ENCODE peak calls at places on chromosomes 12 and 14, in four cellular contexts. One of them, this sample, is unnamed.

GRCh38 chr14:51006781-51007211 is 62.5 kb upstream of the PYGL start:
- DNase-seq in HEK293T: no peak
- DNase-seq in GM12878: no peak
- DNase-seq in HepG2: no peak
- DNase-seq in this sample: no peak

GRCh38 chr12:120096671-120097202 is 19.8 kb downstream of the RAB35 start:
- DNase-seq in HEK293T: no peak
- DNase-seq in GM12878: no peak
- DNase-seq in HepG2: no peak
- DNase-seq in this sample: no peak

GRCh38 chr14:99387880-99388279 is 92.8 kb downstream of the SETD3 start:
- DNase-seq in HEK293T: no peak
- DNase-seq in GM12878: no peak
- DNase-seq in HepG2: no peak
- DNase-seq in this sample: no peak

GRCh38 chr12:2752676-2753371 is 41.9 kb upstream of the FKBP4 start:
- DNase-seq in HEK293T: peak; percentile 80
- DNase-seq in GM12878: no peak
- DNase-seq in HepG2: peak; percentile 44
- DNase-seq in this sample: peak; percentile 75

GRCh38 chr12:99810718-99811593 is 163.4 kb downstream of the GARIN6 start:
- DNase-seq in HEK293T: no peak
- DNase-seq in GM12878: no peak
- DNase-seq in HepG2: peak; percentile 9
- DNase-seq in this sample: no peak

GRCh38 chr12:24909667-24910066 is 39.2 kb downstream of the BCAT1 start:
- DNase-seq in HEK293T: no peak
- DNase-seq in GM12878: no peak
- DNase-seq in HepG2: no peak
- DNase-seq in this sample: no peak

GRCh38 chr12:27133022-27133590 is 50.7 kb upstream of the C12orf71 start:
- DNase-seq in HEK293T: no peak
- DNase-seq in GM12878: no peak
- DNase-seq in HepG2: no peak
- DNase-seq in this sample: no peak

GRCh38 chr14:65134651-65135579 is 32.6 kb upstream of the MAX start:
- DNase-seq in HEK293T: no peak
- DNase-seq in GM12878: no peak
- DNase-seq in HepG2: no peak
- DNase-seq in this sample: no peak

GRCh38 chr12:2057041-2057792 is 4.4 kb downstream of the CACNA1C start:
- DNase-seq in HEK293T: peak; percentile 68
- DNase-seq in GM12878: no peak
- DNase-seq in HepG2: peak; percentile 56
- DNase-seq in this sample: peak; percentile 47

GRCh38 chr14:50001146-50001998 is 108.5 kb downstream of the ARF6 start:
- DNase-seq in HEK293T: no peak
- DNase-seq in GM12878: no peak
- DNase-seq in HepG2: peak; percentile 86
- DNase-seq in this sample: peak; percentile 71

GRCh38 chr12:54479421-54479820 is 6.0 kb upstream of the GTSF1 start:
- DNase-seq in HEK293T: no peak
- DNase-seq in GM12878: no peak
- DNase-seq in HepG2: no peak
- DNase-seq in this sample: no peak

GRCh38 chr12:111446044-111446581 is 40.4 kb downstream of the SH2B3 start:
- DNase-seq in HEK293T: no peak
- DNase-seq in GM12878: no peak
- DNase-seq in HepG2: no peak
- DNase-seq in this sample: peak; percentile 14

GRCh38 chr12:110763578-110763977 is 20.9 kb upstream of the PPP1CC start:
- DNase-seq in HEK293T: no peak
- DNase-seq in GM12878: no peak
- DNase-seq in HepG2: no peak
- DNase-seq in this sample: no peak

GRCh38 chr12:67427336-67427735 is 158.2 kb downstream of the CAND1 start:
- DNase-seq in HEK293T: no peak
- DNase-seq in GM12878: no peak
- DNase-seq in HepG2: no peak
- DNase-seq in this sample: no peak

GRCh38 chr12:1496162-1496925 is 98.0 kb downstream of the FBXL14 start:
- DNase-seq in HEK293T: no peak
- DNase-seq in GM12878: no peak
- DNase-seq in HepG2: no peak
- DNase-seq in this sample: no peak

GRCh38 chr14:64507376-64508156 is 3.0 kb downstream of the ZBTB1 start:
- DNase-seq in HEK293T: no peak
- DNase-seq in GM12878: no peak
- DNase-seq in HepG2: no peak
- DNase-seq in this sample: no peak

GRCh38 chr14:70192915-70193314 is 4.2 kb upstream of the SLC8A3 start:
- DNase-seq in HEK293T: peak; percentile 33
- DNase-seq in GM12878: no peak
- DNase-seq in HepG2: peak; percentile 10
- DNase-seq in this sample: no peak

GRCh38 chr12:51218607-51219161 is 822 bp upstream of the POU6F1 start:
- DNase-seq in HEK293T: no peak
- DNase-seq in GM12878: no peak
- DNase-seq in HepG2: peak; percentile 41
- DNase-seq in this sample: peak; percentile 57

GRCh38 chr12:15688202-15688736 is 100.9 kb downstream of the EPS8 start:
- DNase-seq in HEK293T: peak; percentile 42
- DNase-seq in GM12878: no peak
- DNase-seq in HepG2: no peak
- DNase-seq in this sample: peak; percentile 30

DNA sequence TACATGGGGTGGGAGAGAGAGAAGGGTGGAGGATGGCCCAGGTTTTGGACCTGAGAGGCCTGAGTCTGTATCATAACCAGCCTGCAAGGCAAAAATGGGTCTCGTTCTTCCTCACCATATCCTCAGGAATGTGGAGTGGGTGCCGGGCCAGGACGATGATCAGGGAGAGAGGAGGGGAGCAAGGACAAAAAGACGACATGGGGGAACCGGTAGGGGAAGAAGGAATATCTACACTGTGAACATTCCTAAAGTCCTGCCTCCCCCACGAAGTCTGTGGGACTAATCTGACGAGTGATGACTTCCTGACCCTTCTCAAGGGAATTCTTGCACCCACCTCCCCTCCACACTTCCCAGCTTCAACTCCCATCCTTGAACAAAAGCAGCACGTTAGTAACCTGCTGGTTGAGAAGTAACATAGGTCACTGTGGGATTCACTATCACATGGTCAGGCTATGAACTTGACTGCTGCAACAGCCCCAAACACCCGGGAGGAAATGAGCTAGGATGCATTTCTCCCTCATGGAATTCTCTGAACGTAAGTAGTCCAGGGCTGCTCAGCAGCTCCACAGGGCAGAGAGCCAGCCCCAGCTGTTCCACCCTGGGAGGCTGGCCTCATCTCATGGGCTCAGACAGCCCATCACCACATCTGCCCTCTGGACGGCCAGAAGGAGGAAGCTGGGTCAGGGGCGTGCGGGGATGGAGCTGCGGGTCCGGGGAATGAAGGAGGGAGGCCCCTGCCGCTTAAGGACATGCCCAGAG is 36.8 kb upstream of the VWF start:
- DNase-seq in HEK293T: no peak
- DNase-seq in GM12878: no peak
- DNase-seq in HepG2: no peak
- DNase-seq in this sample: no peak
- TF ChIP-seq FOXK2 in HEK293T: no peak
- TF ChIP-seq FOXK2 in GM12878: no peak
- TF ChIP-seq FOXK2 in HepG2: no peak
- TF ChIP-seq FOXK2 in this sample: no peak

GRCh38 chr12:52278931-52279682 is 4.7 kb downstream of the KRT86 start:
- DNase-seq in HEK293T: peak; percentile 93
- DNase-seq in GM12878: no peak
- DNase-seq in HepG2: peak; percentile 21
- DNase-seq in this sample: peak; percentile 91
- TF ChIP-seq FOXK2 in HEK293T: no peak
- TF ChIP-seq FOXK2 in GM12878: no peak
- TF ChIP-seq FOXK2 in HepG2: no peak
- TF ChIP-seq FOXK2 in this sample: no peak

GRCh38 chr12:74111688-74112360 is 425.8 kb upstream of the ATXN7L3B start:
- DNase-seq in HEK293T: peak; percentile 22
- DNase-seq in GM12878: no peak
- DNase-seq in HepG2: peak; percentile 13
- DNase-seq in this sample: peak; percentile 7
- TF ChIP-seq FOXK2 in HEK293T: no peak
- TF ChIP-seq FOXK2 in GM12878: no peak
- TF ChIP-seq FOXK2 in HepG2: no peak
- TF ChIP-seq FOXK2 in this sample: no peak

DNA sequence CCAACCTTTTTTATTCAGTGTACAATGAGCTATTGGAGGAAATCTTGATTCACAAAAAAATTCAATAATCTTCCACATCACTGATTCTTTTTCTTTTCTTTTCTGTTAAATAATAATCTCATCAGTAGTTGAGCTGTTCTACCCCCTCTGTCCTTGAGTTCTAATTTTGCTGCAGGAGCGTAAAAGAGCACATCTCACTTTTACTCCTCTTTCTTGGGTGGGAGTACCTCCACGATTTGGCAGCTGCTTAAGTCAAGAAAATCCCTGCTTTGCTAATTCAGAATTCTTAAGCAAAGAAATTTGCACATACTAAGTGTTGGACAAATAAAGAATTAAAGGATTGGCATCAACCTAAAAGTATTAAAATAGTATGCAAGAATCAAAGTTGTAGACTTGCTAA is 128.9 kb downstream of the PRKD1 start:
- DNase-seq in HEK293T: no peak
- DNase-seq in GM12878: no peak
- DNase-seq in HepG2: no peak
- DNase-seq in this sample: no peak
- TF ChIP-seq FOXK2 in HEK293T: no peak
- TF ChIP-seq FOXK2 in GM12878: no peak
- TF ChIP-seq FOXK2 in HepG2: no peak
- TF ChIP-seq FOXK2 in this sample: no peak

DNA sequence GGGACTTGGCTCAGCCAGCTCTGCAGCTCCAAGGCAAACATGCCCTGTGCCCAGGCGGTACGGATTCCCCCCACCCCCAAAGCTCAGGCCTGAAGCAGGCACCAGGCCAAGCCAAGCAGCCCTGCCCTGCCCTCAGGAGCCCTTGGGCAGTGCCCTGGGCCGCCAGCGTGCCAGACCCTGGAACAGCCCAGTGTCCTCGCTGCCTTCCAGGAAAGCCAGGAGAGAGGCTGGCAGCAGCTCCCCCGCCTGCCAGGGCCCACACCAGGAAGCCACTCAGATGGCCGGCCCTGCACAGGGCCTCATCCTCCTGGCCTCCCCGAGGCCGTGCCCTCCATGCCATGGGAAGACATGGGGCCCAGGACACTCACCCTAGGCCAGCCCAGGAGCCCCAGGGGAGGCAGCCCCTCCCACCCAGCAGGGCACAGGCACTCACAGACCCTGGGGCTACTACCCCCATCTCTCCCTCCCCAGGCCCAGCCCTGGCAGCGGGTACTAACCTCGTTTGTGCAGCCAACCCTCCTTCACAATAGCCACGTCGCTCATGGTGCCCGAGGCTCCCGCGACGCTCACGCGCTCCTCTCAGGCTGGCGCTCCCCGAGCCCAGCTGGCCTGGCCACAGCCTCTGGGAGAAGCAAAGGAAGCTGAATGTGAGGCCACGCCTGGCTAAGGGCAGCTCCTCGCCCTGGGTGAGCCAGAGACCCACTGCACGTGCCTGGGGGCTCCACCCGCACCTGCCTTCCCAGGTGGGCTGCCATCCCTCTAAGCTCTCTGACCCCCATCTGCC is 3.3 kb downstream of the AKT1 start:
- DNase-seq in HEK293T: no peak
- DNase-seq in GM12878: no peak
- DNase-seq in HepG2: no peak
- DNase-seq in this sample: no peak
- TF ChIP-seq FOXK2 in HEK293T: no peak
- TF ChIP-seq FOXK2 in GM12878: no peak
- TF ChIP-seq FOXK2 in HepG2: no peak
- TF ChIP-seq FOXK2 in this sample: no peak

GRCh38 chr14:93857081-93857480 is 68.8 kb upstream of the PRIMA1 start:
- DNase-seq in HEK293T: no peak
- DNase-seq in GM12878: no peak
- DNase-seq in HepG2: no peak
- DNase-seq in this sample: no peak
- TF ChIP-seq FOXK2 in HEK293T: no peak
- TF ChIP-seq FOXK2 in GM12878: no peak
- TF ChIP-seq FOXK2 in HepG2: no peak
- TF ChIP-seq FOXK2 in this sample: no peak

DNA sequence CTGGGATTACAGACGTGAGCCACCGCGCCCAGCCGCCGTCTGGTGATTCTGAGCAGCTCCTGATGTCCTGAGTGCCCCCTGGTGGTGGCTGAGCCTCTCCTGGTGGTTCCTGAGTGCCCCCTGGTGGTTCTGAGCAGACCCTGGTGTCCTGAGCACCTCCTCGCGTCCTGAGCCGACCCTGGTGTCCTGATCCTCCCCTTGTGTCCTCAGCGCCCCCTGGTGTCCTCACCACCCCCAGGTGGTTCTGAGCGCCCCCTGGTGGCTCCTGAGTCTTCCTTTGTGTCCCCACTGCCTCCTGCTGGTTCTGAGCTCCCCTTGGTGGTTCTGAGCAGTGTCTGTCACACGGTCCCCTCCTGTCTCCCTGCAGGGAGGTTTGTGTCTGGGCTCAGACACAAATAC is 1304.9 kb downstream of the TMEM121 start:
- DNase-seq in HEK293T: no peak
- DNase-seq in GM12878: no peak
- DNase-seq in HepG2: peak; percentile 20
- DNase-seq in this sample: no peak
- TF ChIP-seq FOXK2 in HEK293T: no peak
- TF ChIP-seq FOXK2 in GM12878: no peak
- TF ChIP-seq FOXK2 in HepG2: no peak
- TF ChIP-seq FOXK2 in this sample: no peak

GRCh38 chr14:54815016-54815415 is 87.6 kb downstream of the GCH1 start:
- DNase-seq in HEK293T: no peak
- DNase-seq in GM12878: no peak
- DNase-seq in HepG2: no peak
- DNase-seq in this sample: no peak

GRCh38 chr14:54816450-54816849 is 86.2 kb downstream of the GCH1 start:
- DNase-seq in HEK293T: no peak
- DNase-seq in GM12878: no peak
- DNase-seq in HepG2: no peak
- DNase-seq in this sample: no peak

GRCh38 chr14:54814076-54814475 is 88.5 kb downstream of the GCH1 start:
- DNase-seq in HEK293T: no peak
- DNase-seq in GM12878: no peak
- DNase-seq in HepG2: no peak
- DNase-seq in this sample: peak; percentile 55

GRCh38 chr14:54817506-54817905 is 85.1 kb downstream of the GCH1 start:
- DNase-seq in HEK293T: no peak
- DNase-seq in GM12878: no peak
- DNase-seq in HepG2: no peak
- DNase-seq in this sample: no peak

DNA sequence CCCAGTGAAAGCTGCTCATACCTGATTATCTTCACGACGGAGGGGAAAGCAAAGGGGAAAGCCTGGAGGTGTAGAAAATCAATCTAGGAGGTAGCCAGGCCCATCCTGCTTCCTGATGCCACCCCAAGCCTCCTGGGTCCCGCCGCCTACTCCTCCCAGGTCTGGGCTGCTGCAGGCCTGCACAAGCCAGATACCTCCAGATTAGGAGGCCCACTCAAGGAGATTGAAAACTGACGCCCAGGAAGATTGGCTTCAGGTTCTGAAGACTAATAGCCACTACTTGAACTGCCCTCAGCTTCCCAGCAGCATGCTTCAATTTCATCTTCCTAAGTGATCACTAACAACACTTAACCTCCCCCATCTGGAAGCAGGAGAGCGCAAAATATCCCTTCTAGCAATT is 87.1 kb downstream of the GCH1 start:
- DNase-seq in HEK293T: no peak
- DNase-seq in GM12878: no peak
- DNase-seq in HepG2: no peak
- DNase-seq in this sample: no peak
- TF ChIP-seq FOXK2 in HEK293T: no peak
- TF ChIP-seq FOXK2 in GM12878: no peak
- TF ChIP-seq FOXK2 in HepG2: no peak
- TF ChIP-seq FOXK2 in this sample: no peak

This sample was measured in K562.